ENCODE peak calls at places on chromosome 7, in seven cellular contexts. One of them, this sample, is unnamed.

GRCh38 chr7:6016653-6016966 is 7.5 kb downstream of the AIMP2 start:
- DNase-seq in T-helper 1 cell: no peak
- DNase-seq in AG10803: no peak
- DNase-seq in stimulated activated CD4-positive, alpha-beta T cell treated with anti-CD3 and anti-CD28 coated beads, Interleukin-15, amount 100 ng/mL, for 1 hour: no peak
- DNase-seq in naive thymus-derived CD8-positive, alpha-beta T cell: no peak
- DNase-seq in amniotic stem cell: no peak
- DNase-seq in NCI-H1694: no peak
- DNase-seq in this sample: no peak

GRCh38 chr7:24123061-24123460 is 160.9 kb upstream of the NPY start:
- DNase-seq in amniotic stem cell: no peak
- DNase-seq in naive thymus-derived CD8-positive, alpha-beta T cell: no peak
- DNase-seq in T-helper 1 cell: no peak
- DNase-seq in NCI-H1694: no peak
- DNase-seq in AG10803: peak; percentile 43
- DNase-seq in stimulated activated CD4-positive, alpha-beta T cell treated with anti-CD3 and anti-CD28 coated beads, Interleukin-15, amount 100 ng/mL, for 1 hour: no peak
- DNase-seq in this sample: no peak

GRCh38 chr7:22278660-22279059 is 78.3 kb downstream of the RAPGEF5 start:
- DNase-seq in amniotic stem cell: no peak
- DNase-seq in AG10803: no peak
- DNase-seq in NCI-H1694: no peak
- DNase-seq in T-helper 1 cell: no peak
- DNase-seq in stimulated activated CD4-positive, alpha-beta T cell treated with anti-CD3 and anti-CD28 coated beads, Interleukin-15, amount 100 ng/mL, for 1 hour: no peak
- DNase-seq in naive thymus-derived CD8-positive, alpha-beta T cell: no peak
- DNase-seq in this sample: no peak

GRCh38 chr7:6272481-6273323 is at the start of gene CYTH3:
- DNase-seq in T-helper 1 cell: peak; percentile 68
- DNase-seq in AG10803: peak; percentile 71
- DNase-seq in NCI-H1694: peak; percentile 18
- DNase-seq in amniotic stem cell: peak; percentile 61
- DNase-seq in naive thymus-derived CD8-positive, alpha-beta T cell: peak; percentile 73
- DNase-seq in stimulated activated CD4-positive, alpha-beta T cell treated with anti-CD3 and anti-CD28 coated beads, Interleukin-15, amount 100 ng/mL, for 1 hour: peak; percentile 77
- DNase-seq in this sample: peak; percentile 84

GRCh38 chr7:100367676-100368613 is 5.3 kb upstream of the PILRA start:
- DNase-seq in naive thymus-derived CD8-positive, alpha-beta T cell: no peak
- DNase-seq in stimulated activated CD4-positive, alpha-beta T cell treated with anti-CD3 and anti-CD28 coated beads, Interleukin-15, amount 100 ng/mL, for 1 hour: no peak
- DNase-seq in amniotic stem cell: no peak
- DNase-seq in NCI-H1694: no peak
- DNase-seq in AG10803: no peak
- DNase-seq in T-helper 1 cell: no peak
- DNase-seq in this sample: no peak

GRCh38 chr7:52355059-52355458 is 680.4 kb upstream of the POM121L12 start:
- DNase-seq in naive thymus-derived CD8-positive, alpha-beta T cell: no peak
- DNase-seq in stimulated activated CD4-positive, alpha-beta T cell treated with anti-CD3 and anti-CD28 coated beads, Interleukin-15, amount 100 ng/mL, for 1 hour: no peak
- DNase-seq in T-helper 1 cell: no peak
- DNase-seq in AG10803: no peak
- DNase-seq in NCI-H1694: no peak
- DNase-seq in amniotic stem cell: no peak
- DNase-seq in this sample: no peak

GRCh38 chr7:68321776-68322496 is 1276.3 kb upstream of the AUTS2 start:
- DNase-seq in naive thymus-derived CD8-positive, alpha-beta T cell: no peak
- DNase-seq in AG10803: peak; percentile 19
- DNase-seq in amniotic stem cell: no peak
- DNase-seq in stimulated activated CD4-positive, alpha-beta T cell treated with anti-CD3 and anti-CD28 coated beads, Interleukin-15, amount 100 ng/mL, for 1 hour: no peak
- DNase-seq in NCI-H1694: no peak
- DNase-seq in T-helper 1 cell: no peak
- DNase-seq in this sample: no peak

GRCh38 chr7:1639578-1640175 is 30.4 kb upstream of the ELFN1 start:
- DNase-seq in AG10803: no peak
- DNase-seq in amniotic stem cell: no peak
- DNase-seq in NCI-H1694: no peak
- DNase-seq in T-helper 1 cell: no peak
- DNase-seq in naive thymus-derived CD8-positive, alpha-beta T cell: no peak
- DNase-seq in stimulated activated CD4-positive, alpha-beta T cell treated with anti-CD3 and anti-CD28 coated beads, Interleukin-15, amount 100 ng/mL, for 1 hour: no peak
- DNase-seq in this sample: no peak

GRCh38 chr7:7214398-7215347 is 32.3 kb downstream of the C1GALT1 start:
- DNase-seq in naive thymus-derived CD8-positive, alpha-beta T cell: no peak
- DNase-seq in T-helper 1 cell: no peak
- DNase-seq in amniotic stem cell: no peak
- DNase-seq in stimulated activated CD4-positive, alpha-beta T cell treated with anti-CD3 and anti-CD28 coated beads, Interleukin-15, amount 100 ng/mL, for 1 hour: no peak
- DNase-seq in AG10803: no peak
- DNase-seq in NCI-H1694: no peak
- DNase-seq in this sample: no peak

GRCh38 chr7:99392659-99393362 is 15.6 kb downstream of the PDAP1 start:
- DNase-seq in AG10803: peak; percentile 29
- DNase-seq in T-helper 1 cell: peak; percentile 85
- DNase-seq in amniotic stem cell: no peak
- DNase-seq in NCI-H1694: no peak
- DNase-seq in naive thymus-derived CD8-positive, alpha-beta T cell: peak; percentile 68
- DNase-seq in stimulated activated CD4-positive, alpha-beta T cell treated with anti-CD3 and anti-CD28 coated beads, Interleukin-15, amount 100 ng/mL, for 1 hour: peak; percentile 59
- DNase-seq in this sample: no peak

GRCh38 chr7:155530601-155531000 is 15.8 kb downstream of the CNPY1 start:
- DNase-seq in AG10803: no peak
- DNase-seq in naive thymus-derived CD8-positive, alpha-beta T cell: no peak
- DNase-seq in stimulated activated CD4-positive, alpha-beta T cell treated with anti-CD3 and anti-CD28 coated beads, Interleukin-15, amount 100 ng/mL, for 1 hour: no peak
- DNase-seq in amniotic stem cell: no peak
- DNase-seq in NCI-H1694: no peak
- DNase-seq in T-helper 1 cell: no peak
- DNase-seq in this sample: no peak

GRCh38 chr7:24828871-24829661 is 71.8 kb upstream of the GSDME start:
- DNase-seq in amniotic stem cell: no peak
- DNase-seq in T-helper 1 cell: no peak
- DNase-seq in stimulated activated CD4-positive, alpha-beta T cell treated with anti-CD3 and anti-CD28 coated beads, Interleukin-15, amount 100 ng/mL, for 1 hour: no peak
- DNase-seq in AG10803: peak; percentile 39
- DNase-seq in naive thymus-derived CD8-positive, alpha-beta T cell: no peak
- DNase-seq in NCI-H1694: no peak
- DNase-seq in this sample: no peak